ENCODE peak calls at places on chromosomes 3 and 15, in seven cellular contexts. One of them, this sample, is unnamed.

GRCh38 chr3:139538733-139539132 is 809 bp downstream of the RBP1 start:
- DNase-seq in MM.1S: no peak
- DNase-seq in psoas muscle: peak; percentile 69
- DNase-seq in RWPE1: no peak
- DNase-seq in aorta: peak; percentile 74
- DNase-seq in sigmoid colon: peak; percentile 81
- DNase-seq in CD8-positive, alpha-beta memory T cell: no peak
- DNase-seq in this sample: no peak

GRCh38 chr3:101966202-101966722 is 116.9 kb downstream of the NFKBIZ start:
- DNase-seq in CD8-positive, alpha-beta memory T cell: no peak
- DNase-seq in sigmoid colon: no peak
- DNase-seq in psoas muscle: no peak
- DNase-seq in RWPE1: no peak
- DNase-seq in MM.1S: no peak
- DNase-seq in aorta: no peak
- DNase-seq in this sample: no peak

GRCh38 chr3:11014752-11015151 is 22.2 kb downstream of the SLC6A1 start:
- DNase-seq in psoas muscle: no peak
- DNase-seq in sigmoid colon: no peak
- DNase-seq in MM.1S: no peak
- DNase-seq in RWPE1: no peak
- DNase-seq in aorta: no peak
- DNase-seq in CD8-positive, alpha-beta memory T cell: no peak
- DNase-seq in this sample: no peak

GRCh38 chr3:65796676-65797075 is 242.0 kb downstream of the MAGI1 start:
- DNase-seq in psoas muscle: no peak
- DNase-seq in CD8-positive, alpha-beta memory T cell: no peak
- DNase-seq in MM.1S: no peak
- DNase-seq in aorta: no peak
- DNase-seq in RWPE1: no peak
- DNase-seq in sigmoid colon: no peak
- DNase-seq in this sample: no peak

GRCh38 chr3:127711021-127711420 is 38.3 kb downstream of the ABTB1 start:
- DNase-seq in sigmoid colon: peak; percentile 47
- DNase-seq in RWPE1: no peak
- DNase-seq in aorta: peak; percentile 28
- DNase-seq in CD8-positive, alpha-beta memory T cell: no peak
- DNase-seq in MM.1S: no peak
- DNase-seq in psoas muscle: no peak
- DNase-seq in this sample: peak; percentile 66

GRCh38 chr3:159600291-159600690 is 388.3 kb upstream of the IL12A start:
- DNase-seq in aorta: no peak
- DNase-seq in psoas muscle: no peak
- DNase-seq in RWPE1: no peak
- DNase-seq in sigmoid colon: no peak
- DNase-seq in CD8-positive, alpha-beta memory T cell: no peak
- DNase-seq in MM.1S: no peak
- DNase-seq in this sample: no peak

GRCh38 chr3:127077506-127078064 is 94.7 kb downstream of the PLXNA1 start:
- DNase-seq in sigmoid colon: peak; percentile 47
- DNase-seq in MM.1S: no peak
- DNase-seq in aorta: no peak
- DNase-seq in CD8-positive, alpha-beta memory T cell: peak; percentile 30
- DNase-seq in RWPE1: no peak
- DNase-seq in psoas muscle: no peak
- DNase-seq in this sample: no peak

GRCh38 chr3:108588616-108589015 is 622 bp downstream of the CIP2A start:
- DNase-seq in MM.1S: peak; percentile 13
- DNase-seq in CD8-positive, alpha-beta memory T cell: no peak
- DNase-seq in psoas muscle: no peak
- DNase-seq in RWPE1: no peak
- DNase-seq in aorta: no peak
- DNase-seq in sigmoid colon: no peak
- DNase-seq in this sample: no peak

GRCh38 chr15:70720228-70721016 is 42.9 kb downstream of the UACA start:
- DNase-seq in CD8-positive, alpha-beta memory T cell: no peak
- DNase-seq in RWPE1: no peak
- DNase-seq in aorta: no peak
- DNase-seq in MM.1S: no peak
- DNase-seq in psoas muscle: no peak
- DNase-seq in sigmoid colon: no peak
- DNase-seq in this sample: no peak

GRCh38 chr15:59173194-59173593 is 33.4 kb upstream of the LDHAL6B start:
- DNase-seq in psoas muscle: no peak
- DNase-seq in CD8-positive, alpha-beta memory T cell: no peak
- DNase-seq in MM.1S: no peak
- DNase-seq in RWPE1: no peak
- DNase-seq in sigmoid colon: no peak
- DNase-seq in aorta: no peak
- DNase-seq in this sample: no peak

GRCh38 chr3:193874512-193874911 is 261.4 kb upstream of the HES1 start:
- DNase-seq in CD8-positive, alpha-beta memory T cell: no peak
- DNase-seq in psoas muscle: no peak
- DNase-seq in sigmoid colon: no peak
- DNase-seq in aorta: no peak
- DNase-seq in RWPE1: no peak
- DNase-seq in MM.1S: no peak
- DNase-seq in this sample: no peak

DNA sequence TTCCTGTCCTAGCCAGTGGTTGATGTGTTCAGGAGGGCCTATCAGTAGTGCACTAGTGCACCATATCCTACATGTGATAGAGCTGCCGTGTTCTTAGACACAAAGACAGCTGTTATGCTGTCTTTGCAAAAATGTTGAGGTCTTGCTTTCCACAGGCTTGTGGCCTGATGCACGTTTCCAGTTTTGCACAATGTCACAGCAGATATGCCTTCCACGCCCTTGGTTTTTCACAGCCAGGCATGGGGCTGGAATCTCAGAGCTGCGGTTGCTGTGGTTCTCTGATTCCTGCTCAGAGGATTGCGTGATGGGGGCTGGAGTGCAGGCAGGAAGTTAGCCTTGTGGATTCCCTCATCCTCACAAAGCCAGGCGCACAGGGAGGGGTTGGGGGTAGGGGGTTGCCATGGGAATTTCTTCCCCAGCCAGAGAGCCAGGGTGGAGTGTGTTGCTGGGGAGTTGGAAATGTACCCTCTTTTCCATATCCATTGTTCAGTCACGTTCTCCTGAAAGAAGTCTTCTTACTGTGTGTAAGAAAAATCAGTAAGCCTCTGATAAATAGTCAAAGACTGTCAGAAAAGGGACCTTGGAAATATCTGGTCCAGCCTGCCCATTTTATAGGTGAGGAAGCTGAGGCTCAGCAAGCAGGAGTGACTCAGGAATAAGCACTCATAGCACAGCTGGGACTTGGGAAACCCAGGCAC is 79.4 kb downstream of the SMAD3 start:
- DNase-seq in aorta: no peak
- DNase-seq in sigmoid colon: peak; percentile 45
- DNase-seq in RWPE1: no peak
- DNase-seq in MM.1S: no peak
- DNase-seq in psoas muscle: no peak
- DNase-seq in CD8-positive, alpha-beta memory T cell: no peak
- DNase-seq in this sample: no peak
- H3K27ac ChIP-seq in aorta: no peak overlapping the region
- H3K27ac ChIP-seq in sigmoid colon: peak overlapping the region; percentile 86
- H3K27ac ChIP-seq in RWPE1: peak overlapping the region; percentile 63
- H3K27ac ChIP-seq in MM.1S: no peak overlapping the region
- H3K27ac ChIP-seq in psoas muscle: peak overlapping the region; percentile 87
- H3K27ac ChIP-seq in CD8-positive, alpha-beta memory T cell: no peak overlapping the region
- H3K27ac ChIP-seq in this sample: peak overlapping the region; percentile 38

DNA sequence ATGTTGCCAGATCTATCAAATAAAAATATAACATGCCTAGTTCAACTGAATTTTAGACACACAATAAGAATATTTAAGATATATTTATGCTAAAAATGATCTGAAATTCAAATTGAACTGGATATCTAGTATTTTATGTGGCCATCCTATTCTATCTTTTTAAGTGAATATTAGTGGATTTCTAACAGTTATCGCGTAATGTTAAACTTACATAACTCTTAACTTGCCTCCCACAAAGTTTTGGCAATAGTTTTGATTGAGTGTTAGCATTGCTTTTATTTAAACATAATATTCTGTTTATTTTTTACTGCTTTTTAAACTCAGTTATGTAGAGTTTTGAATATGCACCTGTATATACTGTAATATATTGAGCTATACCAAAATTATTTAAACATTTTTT is 1279.5 kb downstream of the OTOL1 start:
- DNase-seq in sigmoid colon: no peak
- DNase-seq in MM.1S: no peak
- DNase-seq in RWPE1: no peak
- DNase-seq in CD8-positive, alpha-beta memory T cell: no peak
- DNase-seq in psoas muscle: no peak
- DNase-seq in aorta: no peak
- DNase-seq in this sample: no peak
- H3K27ac ChIP-seq in sigmoid colon: no peak overlapping the region
- H3K27ac ChIP-seq in MM.1S: no peak overlapping the region
- H3K27ac ChIP-seq in RWPE1: no peak overlapping the region
- H3K27ac ChIP-seq in CD8-positive, alpha-beta memory T cell: no peak overlapping the region
- H3K27ac ChIP-seq in psoas muscle: no peak overlapping the region
- H3K27ac ChIP-seq in aorta: no peak overlapping the region
- H3K27ac ChIP-seq in this sample: no peak overlapping the region

GRCh38 chr3:30729512-30729911 is 123.1 kb downstream of the TGFBR2 start:
- DNase-seq in MM.1S: no peak
- DNase-seq in aorta: no peak
- DNase-seq in psoas muscle: no peak
- DNase-seq in RWPE1: no peak
- DNase-seq in sigmoid colon: no peak
- DNase-seq in CD8-positive, alpha-beta memory T cell: no peak
- DNase-seq in this sample: no peak
- H3K27ac ChIP-seq in MM.1S: no peak overlapping the region
- H3K27ac ChIP-seq in aorta: no peak overlapping the region
- H3K27ac ChIP-seq in psoas muscle: no peak overlapping the region
- H3K27ac ChIP-seq in RWPE1: no peak overlapping the region
- H3K27ac ChIP-seq in sigmoid colon: no peak overlapping the region
- H3K27ac ChIP-seq in CD8-positive, alpha-beta memory T cell: no peak overlapping the region
- H3K27ac ChIP-seq in this sample: no peak overlapping the region

GRCh38 chr3:153734777-153735551 is 386.2 kb upstream of the ARHGEF26 start:
- DNase-seq in CD8-positive, alpha-beta memory T cell: no peak
- DNase-seq in aorta: no peak
- DNase-seq in RWPE1: peak; percentile 32
- DNase-seq in MM.1S: no peak
- DNase-seq in psoas muscle: no peak
- DNase-seq in sigmoid colon: no peak
- DNase-seq in this sample: no peak
- H3K27ac ChIP-seq in CD8-positive, alpha-beta memory T cell: no peak overlapping the region
- H3K27ac ChIP-seq in aorta: no peak overlapping the region
- H3K27ac ChIP-seq in RWPE1: no peak overlapping the region
- H3K27ac ChIP-seq in MM.1S: no peak overlapping the region
- H3K27ac ChIP-seq in psoas muscle: no peak overlapping the region
- H3K27ac ChIP-seq in sigmoid colon: peak overlapping the region; percentile 73
- H3K27ac ChIP-seq in this sample: no peak overlapping the region